ENCODE peak calls at places on chromosome 6, in five cellular contexts. U is heart right ventricle, N is aorta, J is GM04503, I is A549. Q is an unnamed sample.

GRCh38 chr6:37321101-37321500 is 32.7 kb upstream of the RNF8 start:
- DNase-seq in U (no peak), N (no peak), J (no peak), I (no peak), Q (no peak)

GRCh38 chr6:55642366-55642765 is 63.4 kb upstream of the HMGCLL1 start:
- DNase-seq in U (no peak), N (no peak), J (no peak), I (no peak), Q (no peak)

GRCh38 chr6:158068893-158069799 is 87.5 kb downstream of the SYNJ2 start:
- DNase-seq in U (no peak), N (peak; percentile 81), J (no peak), I (peak; percentile 65), Q (no peak)

GRCh38 chr6:132214716-132215115 is 186.6 kb downstream of the MOXD1 start:
- DNase-seq in U (no peak), N (no peak), J (no peak), I (no peak), Q (no peak)

GRCh38 chr6:111875741-111876140 is 2.5 kb upstream of the FYN start:
- DNase-seq in U (no peak), N (no peak), J (no peak), I (no peak), Q (no peak)

GRCh38 chr6:27312146-27312949 is at the start of gene POM121L2:
- DNase-seq in U (peak; percentile 13), N (no peak), J (no peak), I (peak; percentile 67), Q (peak; percentile 71)

GRCh38 chr6:138588805-138589434 is 89.6 kb upstream of the NHSL1 start:
- DNase-seq in U (no peak), N (no peak), J (peak; percentile 25), I (peak; percentile 69), Q (peak; percentile 80)

GRCh38 chr6:127342296-127342945 is 988 bp downstream of the ECHDC1 start:
- DNase-seq in U (no peak), N (no peak), J (no peak), I (no peak), Q (peak; percentile 85)

GRCh38 chr6:7137335-7138106 is 29.8 kb downstream of the RREB1 start:
- DNase-seq in U (peak; percentile 53), N (no peak), J (no peak), I (no peak), Q (no peak)